ENCODE peak calls at places on chromosomes 1 and 21, in four cellular contexts. N is astrocyte of the spinal cord, E is cardiac muscle cell, P is DND-41. W is an unnamed sample.

GRCh38 chr21:42991992-42992740 is 17.8 kb downstream of the PKNOX1 start:
- DNase-seq in E (peak; percentile 87), P (no peak), N (peak; percentile 87), W (peak; percentile 50)

GRCh38 chr1:147472489-147472888 is 68.8 kb upstream of the BCL9 start:
- DNase-seq in E (no peak), N (no peak), P (no peak), W (no peak)

GRCh38 chr1:221394011-221394544 is 347.8 kb downstream of the DUSP10 start:
- DNase-seq in P (no peak), N (peak; percentile 80), E (no peak), W (no peak)

GRCh38 chr21:31732891-31733520 is 1.1 kb upstream of the SCAF4 start:
- DNase-seq in E (no peak), N (no peak), P (peak; percentile 57), W (peak; percentile 53)

GRCh38 chr1:3066250-3066711 is 2.7 kb upstream of the PRDM16 start:
- DNase-seq in N (no peak), E (peak; percentile 82), P (no peak), W (no peak)

GRCh38 chr1:174659823-174660222 is 212.1 kb downstream of the GPR52 start:
- DNase-seq in P (no peak), E (peak; percentile 2), N (peak; percentile 75), W (no peak)

GRCh38 chr1:235411489-235412486 is 44.6 kb downstream of the TBCE start:
- DNase-seq in E (no peak), P (no peak), N (no peak), W (no peak)

GRCh38 chr1:39142394-39143060 is 62.0 kb upstream of the MACF1 start:
- DNase-seq in N (no peak), P (no peak), E (no peak), W (no peak)

GRCh38 chr1:150551784-150552691 is 2.8 kb downstream of the ADAMTSL4 start:
- DNase-seq in E (no peak), P (peak; percentile 38), N (peak; percentile 84), W (no peak)

GRCh38 chr1:31830511-31830910 is 14.7 kb upstream of the SPOCD1 start:
- DNase-seq in N (no peak), P (no peak), E (no peak), W (no peak)

GRCh38 chr1:226863446-226863845 is 7.0 kb upstream of the PSEN2 start:
- DNase-seq in E (no peak), P (peak; percentile 31), N (peak; percentile 61), W (no peak)

GRCh38 chr1:64469121-64469520 is 808 bp upstream of the CACHD1 start:
- DNase-seq in E (no peak), P (no peak), N (no peak), W (no peak)

GRCh38 chr1:163440090-163440489 is 118.3 kb downstream of the NUF2 start:
- DNase-seq in N (no peak), P (no peak), E (peak; percentile 54), W (no peak)

GRCh38 chr1:179081696-179082307 is at the start of gene TOR3A:
- DNase-seq in P (peak; percentile 89), N (peak; percentile 91), E (peak; percentile 95), W (peak; percentile 98)

GRCh38 chr1:25676488-25676887 is 59.9 kb downstream of the MAN1C1 start:
- DNase-seq in E (no peak), P (peak; percentile 43), N (no peak), W (peak; percentile 10)

GRCh38 chr1:41713141-41713540 is 205.6 kb downstream of the HIVEP3 start:
- DNase-seq in E (no peak), N (peak; percentile 26), P (no peak), W (no peak)

GRCh38 chr1:6241887-6242740 is 1.9 kb upstream of the HES3 start:
- DNase-seq in E (no peak), N (no peak), P (no peak), W (no peak)

GRCh38 chr1:114428083-114428754 is 82.8 kb downstream of the TRIM33 start:
- DNase-seq in N (peak; percentile 55), E (peak; percentile 6), P (no peak), W (peak; percentile 16)

GRCh38 chr1:118247593-118247992 is 62.6 kb upstream of the SPAG17 start:
- DNase-seq in P (no peak), N (no peak), E (peak; percentile 29), W (peak; percentile 23)

GRCh38 chr1:95122151-95122697 is 5.1 kb downstream of the TLCD4 start:
- DNase-seq in N (no peak), P (no peak), E (no peak), W (no peak)

GRCh38 chr1:211903490-211904260 is 73.1 kb upstream of the LPGAT1 start:
- DNase-seq in E (no peak), P (no peak), N (no peak), W (no peak)

GRCh38 chr1:241985787-241986186 is 13.1 kb downstream of the MAP1LC3C start:
- DNase-seq in P (peak; percentile 24), E (peak; percentile 61), N (peak; percentile 41), W (peak; percentile 59)

GRCh38 chr1:109307363-109308021 is 681 bp upstream of the MYBPHL start:
- DNase-seq in P (no peak), E (peak; percentile 89), N (no peak), W (no peak)

GRCh38 chr1:48677306-48678287 is 99.1 kb downstream of the BEND5 start:
- DNase-seq in P (peak; percentile 52), N (peak; percentile 67), E (peak; percentile 69), W (peak; percentile 66)

GRCh38 chr1:169594391-169594790 is 8.1 kb upstream of the F5 start:
- DNase-seq in P (no peak), E (no peak), N (no peak), W (peak; percentile 69)

GRCh38 chr1:109400035-109400655 is 2.4 kb upstream of the SORT1 start:
- DNase-seq in N (no peak), E (no peak), P (no peak), W (no peak)

GRCh38 chr1:78672428-78672827 is 22.8 kb downstream of the IFI44 start:
- DNase-seq in N (no peak), E (no peak), P (no peak), W (no peak)

DNA sequence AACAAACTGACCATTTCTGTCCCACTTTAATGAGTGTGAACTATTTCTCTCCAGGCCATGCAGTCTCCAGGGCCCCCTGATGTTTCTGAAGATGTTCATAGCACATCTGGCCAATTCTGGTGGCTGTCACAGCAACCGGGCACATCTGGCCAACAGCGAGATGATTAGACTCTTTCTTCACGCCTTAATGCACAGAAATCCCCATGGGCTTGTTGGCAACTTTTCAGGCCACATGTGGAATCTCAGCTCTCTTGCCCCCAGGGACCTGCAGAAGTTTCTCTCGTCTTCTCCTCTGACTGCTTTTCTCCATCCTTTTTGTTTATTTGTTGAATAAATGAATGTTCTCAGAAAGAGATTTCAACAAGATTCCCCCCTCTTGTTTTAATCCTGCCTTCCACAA is 71.2 kb upstream of the HMGB4 start:
- DNase-seq in E (no peak), P (no peak), N (no peak), W (no peak)
- H3K4me3 ChIP-seq in E (no peak overlapping the region), P (no peak overlapping the region), N (no peak overlapping the region), W (no peak overlapping the region)

GRCh38 chr1:210144736-210145135 is 87.9 kb upstream of the SERTAD4 start:
- DNase-seq in N (peak; percentile 22), E (no peak), P (no peak), W (no peak)

DNA sequence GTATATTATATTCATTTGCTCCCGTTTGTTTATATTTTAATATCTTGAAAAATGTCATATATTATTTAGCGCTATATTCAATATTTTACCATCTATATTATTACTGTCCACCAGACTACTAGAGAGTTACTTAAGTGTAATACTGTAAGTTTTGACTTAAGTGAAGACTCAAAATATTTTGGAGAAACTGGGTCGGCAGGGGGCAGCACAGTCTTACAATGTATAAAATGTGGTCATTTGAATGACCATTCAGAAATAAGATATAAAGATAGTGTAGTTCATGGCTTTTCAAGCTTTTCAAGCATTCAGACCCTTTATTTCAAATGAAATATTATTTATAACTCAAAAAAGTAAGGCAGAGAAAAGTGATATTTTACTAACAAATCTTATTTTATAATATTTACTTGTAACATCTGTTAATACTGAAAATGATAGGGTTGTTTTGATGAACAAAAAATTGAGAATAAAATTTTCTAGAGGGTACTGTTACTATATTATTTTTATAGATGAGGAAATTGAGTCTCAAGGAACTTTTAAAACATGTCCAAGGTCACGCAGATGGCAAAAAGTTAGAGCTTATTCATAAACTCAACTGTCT is 89.0 kb upstream of the SERTAD4 start:
- DNase-seq in P (peak; percentile 47), E (peak; percentile 79), N (peak; percentile 89), W (peak; percentile 68)
- TF ChIP-seq CTCF in P (peak; percentile 66), E (peak; percentile 68), N (peak; percentile 52), W (peak; percentile 39)

GRCh38 chr1:27349784-27350672 is 8.2 kb downstream of the SYTL1 start:
- DNase-seq in P (no peak), E (peak; percentile 89), N (peak; percentile 59), W (no peak)
- H3K4me3 ChIP-seq in P (no peak overlapping the region), E (peak overlapping the region; percentile 47), N (peak overlapping the region; percentile 24), W (no peak overlapping the region)

DNA sequence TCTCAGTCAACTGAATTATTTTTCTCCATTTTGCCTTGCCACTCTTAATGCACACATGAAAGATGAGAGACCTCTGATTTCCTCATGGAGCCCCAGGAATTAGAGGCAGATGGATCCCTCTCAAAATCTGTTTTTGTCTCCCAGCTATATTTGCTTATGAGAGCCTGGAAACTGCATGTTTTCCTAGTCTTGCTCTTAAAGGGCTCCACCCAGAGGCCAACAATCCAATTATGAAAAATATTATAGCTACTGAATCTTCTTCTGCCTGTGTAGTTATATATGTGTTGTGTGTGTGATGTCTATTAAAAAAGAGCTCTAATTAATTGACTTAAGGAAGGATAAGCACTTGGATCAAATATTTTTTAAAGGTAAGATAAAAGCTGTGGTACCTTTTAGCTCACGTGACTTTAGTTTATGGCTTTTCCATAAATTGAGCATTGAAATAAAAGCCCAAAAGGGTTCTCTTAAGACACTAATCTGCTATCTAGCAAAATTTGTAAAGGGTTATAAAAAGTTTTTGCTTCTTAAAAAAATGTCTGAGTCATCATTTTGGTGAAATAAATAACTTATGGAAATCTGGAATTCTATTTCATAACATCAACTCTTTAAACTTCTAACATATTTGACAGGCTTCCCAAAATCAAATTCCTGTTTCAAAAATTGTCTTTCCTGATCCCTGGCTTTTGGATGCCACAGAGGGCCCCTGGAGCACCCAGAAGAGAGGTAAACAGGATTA is 31.2 kb upstream of the TSPEAR start:
- DNase-seq in N (no peak), P (no peak), E (no peak), W (no peak)
- TF ChIP-seq CTCF in N (peak; percentile 31), P (no peak), E (peak; percentile 34), W (peak; percentile 3)

DNA sequence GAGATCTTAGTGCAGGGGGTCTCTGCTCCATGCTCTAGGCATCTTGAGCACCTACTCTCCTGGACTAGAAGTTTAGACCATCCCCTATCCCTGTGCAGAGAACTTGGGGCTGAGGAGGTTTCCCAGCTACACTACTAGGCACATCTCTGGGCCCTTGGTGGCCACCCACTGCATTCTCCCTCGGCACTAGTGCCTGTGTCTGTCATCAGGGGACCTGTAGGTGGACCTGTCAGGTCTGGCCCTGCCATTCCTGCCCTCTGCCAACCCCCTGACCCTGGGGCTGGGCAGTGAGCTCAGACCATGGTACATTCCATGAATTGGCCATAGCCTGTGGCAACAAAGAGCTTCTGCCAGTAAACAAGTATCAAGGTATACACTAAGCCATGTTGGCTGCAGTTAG is 269.1 kb downstream of the AKT3 start:
- DNase-seq in N (no peak), E (no peak), P (no peak), W (no peak)
- H3K4me3 ChIP-seq in N (no peak overlapping the region), E (no peak overlapping the region), P (no peak overlapping the region), W (no peak overlapping the region)

W was measured in GM12865.